ENCODE peak calls at places on chromosomes 11 and 22, in six cellular contexts. One of them, this sample, is unnamed.

GRCh38 chr11:69934861-69935494 is 115.8 kb upstream of the FGF3 start:
- DNase-seq in non-pigmented ciliary epithelial cell: no peak
- DNase-seq in stimulated activated CD4-positive, alpha-beta T cell treated with anti-CD3 and anti-CD28 coated beads, TNF-alpha, amount 100 ng/mL, for 4 hours: no peak
- DNase-seq in osteoblast: peak
- DNase-seq in T-cell: no peak
- DNase-seq in ovary: no peak
- DNase-seq in this sample: no peak

GRCh38 chr11:118917488-118918127 is 8.1 kb downstream of the BCL9L start:
- DNase-seq in non-pigmented ciliary epithelial cell: no peak
- DNase-seq in stimulated activated CD4-positive, alpha-beta T cell treated with anti-CD3 and anti-CD28 coated beads, TNF-alpha, amount 100 ng/mL, for 4 hours: no peak
- DNase-seq in osteoblast: peak
- DNase-seq in T-cell: no peak
- DNase-seq in ovary: peak
- DNase-seq in this sample: peak

GRCh38 chr11:64894070-64894811 is 15.8 kb upstream of the EHD1 start:
- DNase-seq in non-pigmented ciliary epithelial cell: no peak
- DNase-seq in stimulated activated CD4-positive, alpha-beta T cell treated with anti-CD3 and anti-CD28 coated beads, TNF-alpha, amount 100 ng/mL, for 4 hours: peak
- DNase-seq in osteoblast: peak
- DNase-seq in T-cell: peak
- DNase-seq in ovary: peak
- DNase-seq in this sample: peak

GRCh38 chr11:69017951-69018350 is 4.9 kb upstream of the MRGPRF start:
- DNase-seq in non-pigmented ciliary epithelial cell: no peak
- DNase-seq in stimulated activated CD4-positive, alpha-beta T cell treated with anti-CD3 and anti-CD28 coated beads, TNF-alpha, amount 100 ng/mL, for 4 hours: no peak
- DNase-seq in osteoblast: peak
- DNase-seq in T-cell: no peak
- DNase-seq in ovary: no peak
- DNase-seq in this sample: no peak

GRCh38 chr11:50174189-50174588 is 141.5 kb downstream of the OR4C45 start:
- DNase-seq in non-pigmented ciliary epithelial cell: peak
- DNase-seq in stimulated activated CD4-positive, alpha-beta T cell treated with anti-CD3 and anti-CD28 coated beads, TNF-alpha, amount 100 ng/mL, for 4 hours: no peak
- DNase-seq in osteoblast: peak
- DNase-seq in T-cell: no peak
- DNase-seq in ovary: no peak
- DNase-seq in this sample: no peak

GRCh38 chr11:117298195-117298594 is 7.0 kb downstream of the BACE1-AS start:
- DNase-seq in non-pigmented ciliary epithelial cell: no peak
- DNase-seq in stimulated activated CD4-positive, alpha-beta T cell treated with anti-CD3 and anti-CD28 coated beads, TNF-alpha, amount 100 ng/mL, for 4 hours: no peak
- DNase-seq in osteoblast: no peak
- DNase-seq in T-cell: no peak
- DNase-seq in ovary: no peak
- DNase-seq in this sample: no peak

GRCh38 chr11:120326228-120326627 is 1.1 kb downstream of the TLCD5 start:
- DNase-seq in non-pigmented ciliary epithelial cell: no peak
- DNase-seq in stimulated activated CD4-positive, alpha-beta T cell treated with anti-CD3 and anti-CD28 coated beads, TNF-alpha, amount 100 ng/mL, for 4 hours: no peak
- DNase-seq in osteoblast: no peak
- DNase-seq in T-cell: no peak
- DNase-seq in ovary: no peak
- DNase-seq in this sample: no peak

GRCh38 chr11:6667733-6668374 is 12.2 kb upstream of the DCHS1 start:
- DNase-seq in non-pigmented ciliary epithelial cell: no peak
- DNase-seq in stimulated activated CD4-positive, alpha-beta T cell treated with anti-CD3 and anti-CD28 coated beads, TNF-alpha, amount 100 ng/mL, for 4 hours: no peak
- DNase-seq in osteoblast: no peak
- DNase-seq in T-cell: no peak
- DNase-seq in ovary: no peak
- DNase-seq in this sample: no peak

GRCh38 chr22:43967069-43967468 is 11.8 kb downstream of the SAMM50 start:
- DNase-seq in non-pigmented ciliary epithelial cell: no peak
- DNase-seq in stimulated activated CD4-positive, alpha-beta T cell treated with anti-CD3 and anti-CD28 coated beads, TNF-alpha, amount 100 ng/mL, for 4 hours: no peak
- DNase-seq in osteoblast: no peak
- DNase-seq in T-cell: no peak
- DNase-seq in ovary: no peak
- DNase-seq in this sample: no peak

GRCh38 chr22:29581799-29582198 is 886 bp upstream of the NIPSNAP1 start:
- DNase-seq in non-pigmented ciliary epithelial cell: no peak
- DNase-seq in stimulated activated CD4-positive, alpha-beta T cell treated with anti-CD3 and anti-CD28 coated beads, TNF-alpha, amount 100 ng/mL, for 4 hours: no peak
- DNase-seq in osteoblast: no peak
- DNase-seq in T-cell: no peak
- DNase-seq in ovary: no peak
- DNase-seq in this sample: no peak

GRCh38 chr22:44588348-44588747 is 90.3 kb upstream of the RTL6 start:
- DNase-seq in non-pigmented ciliary epithelial cell: no peak
- DNase-seq in stimulated activated CD4-positive, alpha-beta T cell treated with anti-CD3 and anti-CD28 coated beads, TNF-alpha, amount 100 ng/mL, for 4 hours: no peak
- DNase-seq in osteoblast: no peak
- DNase-seq in T-cell: no peak
- DNase-seq in ovary: no peak
- DNase-seq in this sample: no peak

GRCh38 chr11:36586543-36586942 is 7.8 kb upstream of the IFTAP start:
- DNase-seq in non-pigmented ciliary epithelial cell: no peak
- DNase-seq in stimulated activated CD4-positive, alpha-beta T cell treated with anti-CD3 and anti-CD28 coated beads, TNF-alpha, amount 100 ng/mL, for 4 hours: no peak
- DNase-seq in osteoblast: no peak
- DNase-seq in T-cell: no peak
- DNase-seq in ovary: no peak
- DNase-seq in this sample: no peak

GRCh38 chr11:96014234-96014633 is 90.3 kb upstream of the MTMR2 start:
- DNase-seq in non-pigmented ciliary epithelial cell: peak
- DNase-seq in stimulated activated CD4-positive, alpha-beta T cell treated with anti-CD3 and anti-CD28 coated beads, TNF-alpha, amount 100 ng/mL, for 4 hours: peak
- DNase-seq in osteoblast: peak
- DNase-seq in T-cell: peak
- DNase-seq in ovary: no peak
- DNase-seq in this sample: no peak

GRCh38 chr11:10633261-10633660 is 60.3 kb downstream of the IRAG1 start:
- DNase-seq in non-pigmented ciliary epithelial cell: no peak
- DNase-seq in stimulated activated CD4-positive, alpha-beta T cell treated with anti-CD3 and anti-CD28 coated beads, TNF-alpha, amount 100 ng/mL, for 4 hours: no peak
- DNase-seq in osteoblast: no peak
- DNase-seq in T-cell: no peak
- DNase-seq in ovary: no peak
- DNase-seq in this sample: no peak

GRCh38 chr11:126655807-126656128 is 300.3 kb downstream of the ST3GAL4 start:
- DNase-seq in non-pigmented ciliary epithelial cell: no peak
- DNase-seq in stimulated activated CD4-positive, alpha-beta T cell treated with anti-CD3 and anti-CD28 coated beads, TNF-alpha, amount 100 ng/mL, for 4 hours: no peak
- DNase-seq in osteoblast: no peak
- DNase-seq in T-cell: no peak
- DNase-seq in ovary: no peak
- DNase-seq in this sample: no peak

GRCh38 chr11:116457336-116458007 is 315.3 kb downstream of the BUD13 start:
- DNase-seq in non-pigmented ciliary epithelial cell: no peak
- DNase-seq in stimulated activated CD4-positive, alpha-beta T cell treated with anti-CD3 and anti-CD28 coated beads, TNF-alpha, amount 100 ng/mL, for 4 hours: no peak
- DNase-seq in osteoblast: no peak
- DNase-seq in T-cell: no peak
- DNase-seq in ovary: no peak
- DNase-seq in this sample: no peak

GRCh38 chr11:12798609-12799011 is 124.4 kb downstream of the TEAD1 start:
- DNase-seq in non-pigmented ciliary epithelial cell: no peak
- DNase-seq in stimulated activated CD4-positive, alpha-beta T cell treated with anti-CD3 and anti-CD28 coated beads, TNF-alpha, amount 100 ng/mL, for 4 hours: no peak
- DNase-seq in osteoblast: no peak
- DNase-seq in T-cell: no peak
- DNase-seq in ovary: no peak
- DNase-seq in this sample: no peak

GRCh38 chr11:12787847-12788246 is 113.6 kb downstream of the TEAD1 start:
- DNase-seq in non-pigmented ciliary epithelial cell: no peak
- DNase-seq in stimulated activated CD4-positive, alpha-beta T cell treated with anti-CD3 and anti-CD28 coated beads, TNF-alpha, amount 100 ng/mL, for 4 hours: no peak
- DNase-seq in osteoblast: no peak
- DNase-seq in T-cell: no peak
- DNase-seq in ovary: no peak
- DNase-seq in this sample: no peak

GRCh38 chr22:35996596-35996995 is 32.0 kb downstream of the RBFOX2 start:
- DNase-seq in non-pigmented ciliary epithelial cell: no peak
- DNase-seq in stimulated activated CD4-positive, alpha-beta T cell treated with anti-CD3 and anti-CD28 coated beads, TNF-alpha, amount 100 ng/mL, for 4 hours: no peak
- DNase-seq in osteoblast: no peak
- DNase-seq in T-cell: no peak
- DNase-seq in ovary: no peak
- DNase-seq in this sample: no peak

GRCh38 chr11:110497204-110497987 is 67.6 kb downstream of the FDX1 start:
- DNase-seq in non-pigmented ciliary epithelial cell: no peak
- DNase-seq in stimulated activated CD4-positive, alpha-beta T cell treated with anti-CD3 and anti-CD28 coated beads, TNF-alpha, amount 100 ng/mL, for 4 hours: no peak
- DNase-seq in osteoblast: no peak
- DNase-seq in T-cell: no peak
- DNase-seq in ovary: no peak
- DNase-seq in this sample: no peak

GRCh38 chr22:43998865-43999264 is 25.2 kb upstream of the PARVB start:
- DNase-seq in non-pigmented ciliary epithelial cell: no peak
- DNase-seq in stimulated activated CD4-positive, alpha-beta T cell treated with anti-CD3 and anti-CD28 coated beads, TNF-alpha, amount 100 ng/mL, for 4 hours: no peak
- DNase-seq in osteoblast: no peak
- DNase-seq in T-cell: no peak
- DNase-seq in ovary: no peak
- DNase-seq in this sample: no peak

GRCh38 chr11:61193596-61193995 is 9.7 kb upstream of the PGA3 start:
- DNase-seq in non-pigmented ciliary epithelial cell: no peak
- DNase-seq in stimulated activated CD4-positive, alpha-beta T cell treated with anti-CD3 and anti-CD28 coated beads, TNF-alpha, amount 100 ng/mL, for 4 hours: no peak
- DNase-seq in osteoblast: no peak
- DNase-seq in T-cell: no peak
- DNase-seq in ovary: peak
- DNase-seq in this sample: no peak

GRCh38 chr11:76318744-76319384 is 62.1 kb downstream of the THAP12 start:
- DNase-seq in non-pigmented ciliary epithelial cell: no peak
- DNase-seq in stimulated activated CD4-positive, alpha-beta T cell treated with anti-CD3 and anti-CD28 coated beads, TNF-alpha, amount 100 ng/mL, for 4 hours: peak
- DNase-seq in osteoblast: peak
- DNase-seq in T-cell: peak
- DNase-seq in ovary: peak
- DNase-seq in this sample: peak

GRCh38 chr11:119972281-119972680 is 165.6 kb downstream of the TRIM29 start:
- DNase-seq in non-pigmented ciliary epithelial cell: no peak
- DNase-seq in stimulated activated CD4-positive, alpha-beta T cell treated with anti-CD3 and anti-CD28 coated beads, TNF-alpha, amount 100 ng/mL, for 4 hours: no peak
- DNase-seq in osteoblast: no peak
- DNase-seq in T-cell: no peak
- DNase-seq in ovary: no peak
- DNase-seq in this sample: no peak

GRCh38 chr11:68168694-68169093 is 44.4 kb downstream of the KMT5B start:
- DNase-seq in non-pigmented ciliary epithelial cell: no peak
- DNase-seq in stimulated activated CD4-positive, alpha-beta T cell treated with anti-CD3 and anti-CD28 coated beads, TNF-alpha, amount 100 ng/mL, for 4 hours: no peak
- DNase-seq in osteoblast: no peak
- DNase-seq in T-cell: no peak
- DNase-seq in ovary: no peak
- DNase-seq in this sample: no peak